ENCODE peak calls at places on chromosomes 12 and 14, in six cellular contexts. C is sigmoid colon, Q is lung, F is H9, M is mammary epithelial cell, Z is stomach. I is an unnamed sample.

GRCh38 chr12:95648990-95649791 is 97.9 kb upstream of the USP44 start:
- DNase-seq in Q (no peak), F (no peak), Z (no peak), M (peak), C (no peak), I (peak)

GRCh38 chr12:90974286-90974685 is 19.3 kb upstream of the CCER1 start:
- DNase-seq in C (no peak), Q (no peak), F (no peak), M (peak), Z (no peak), I (peak)

GRCh38 chr12:14810953-14811483 is 3.0 kb downstream of the SMCO3 start:
- DNase-seq in Z (no peak), M (peak), F (peak), Q (no peak), C (no peak), I (peak)

GRCh38 chr14:100304825-100305445 is 1.3 kb downstream of the SLC25A29 start:
- DNase-seq in F (peak), C (no peak), M (peak), Z (peak), Q (peak), I (peak)

GRCh38 chr14:75369506-75369905 is 58.3 kb upstream of the JDP2 start:
- DNase-seq in M (no peak), C (no peak), F (no peak), Z (no peak), Q (no peak), I (no peak)

GRCh38 chr14:73627033-73627432 is 14.7 kb downstream of the ACOT6 start:
- DNase-seq in M (no peak), F (no peak), Q (no peak), C (no peak), Z (no peak), I (no peak)

GRCh38 chr12:42326466-42327226 is 679 bp downstream of the PPHLN1 start:
- DNase-seq in Z (no peak), M (peak), F (no peak), C (no peak), Q (no peak), I (peak)

GRCh38 chr14:81986005-81986404 is 452.4 kb upstream of the SEL1L start:
- DNase-seq in C (no peak), Z (no peak), M (no peak), Q (no peak), F (no peak), I (no peak)

GRCh38 chr12:110107369-110108281 is 16.5 kb upstream of the IFT81 start:
- DNase-seq in Z (no peak), M (peak), Q (peak), F (no peak), C (peak), I (peak)

GRCh38 chr12:1054103-1054838 is 63.2 kb downstream of the ERC1 start:
- DNase-seq in C (no peak), Q (no peak), M (no peak), F (no peak), Z (no peak), I (no peak)

GRCh38 chr14:66955159-66955558 is 234.1 kb upstream of the GARIN2 start:
- DNase-seq in Q (no peak), M (no peak), C (no peak), Z (no peak), F (no peak), I (no peak)

GRCh38 chr12:51419473-51420228 is 5.0 kb upstream of the SLC4A8 start:
- DNase-seq in C (no peak), F (peak), Z (no peak), Q (no peak), M (no peak), I (no peak)

GRCh38 chr14:104362761-104363605 is 216.6 kb upstream of the C14orf180 start:
- DNase-seq in Z (no peak), M (no peak), C (peak), F (no peak), Q (no peak), I (no peak)

GRCh38 chr12:130087222-130087621 is 75.0 kb upstream of the FZD10 start:
- DNase-seq in C (no peak), M (no peak), Z (no peak), Q (no peak), F (no peak), I (no peak)

GRCh38 chr14:68707496-68707895 is 85.4 kb downstream of the ZFP36L1 start:
- DNase-seq in M (no peak), F (no peak), Q (no peak), C (no peak), Z (no peak), I (no peak)

GRCh38 chr12:123223241-123223668 is 9.7 kb downstream of the MPHOSPH9 start:
- DNase-seq in Q (no peak), Z (no peak), F (no peak), M (no peak), C (no peak), I (no peak)

GRCh38 chr12:116534341-116535121 is 24.6 kb upstream of the MAP1LC3B2 start:
- DNase-seq in M (no peak), F (peak), C (peak), Z (no peak), Q (no peak), I (no peak)

GRCh38 chr14:63178912-63179311 is 25.3 kb upstream of the RHOJ start:
- DNase-seq in M (peak), Q (no peak), Z (no peak), C (no peak), F (no peak), I (peak)

GRCh38 chr14:63179383-63179782 is 24.9 kb upstream of the RHOJ start:
- DNase-seq in C (no peak), M (peak), Q (no peak), Z (no peak), F (no peak), I (no peak)

GRCh38 chr14:63182967-63183366 is 21.3 kb upstream of the RHOJ start:
- DNase-seq in Z (no peak), Q (no peak), C (no peak), M (no peak), F (no peak), I (no peak)

GRCh38 chr14:63175531-63175930 is 28.7 kb upstream of the RHOJ start:
- DNase-seq in Q (no peak), F (no peak), M (no peak), C (no peak), Z (no peak), I (no peak)

GRCh38 chr14:63180017-63180416 is 24.2 kb upstream of the RHOJ start:
- DNase-seq in Q (no peak), F (no peak), C (peak), Z (no peak), M (no peak), I (no peak)
- H3K27ac ChIP-seq in Q (no peak), F (no peak), C (peak), Z (no peak), M (peak), I (peak)

DNA sequence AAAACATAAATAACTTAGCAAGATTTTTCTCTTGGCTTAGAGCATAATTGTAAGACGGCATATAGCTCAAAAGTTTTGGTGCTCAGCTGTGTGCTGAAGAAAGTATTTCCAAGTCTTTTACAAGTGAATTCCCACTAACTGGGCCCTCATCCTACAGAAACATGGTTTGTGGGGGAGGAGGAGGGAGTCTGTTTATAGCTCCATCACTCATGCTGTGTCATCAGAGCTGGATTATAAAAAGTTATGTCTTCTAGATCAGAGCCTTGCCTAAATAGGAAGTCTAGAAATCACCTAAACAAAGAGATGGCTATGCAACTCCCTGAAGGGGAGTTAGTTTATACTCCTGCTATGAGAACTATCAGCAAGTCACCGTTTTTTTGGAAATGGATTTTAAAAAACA is 65.9 kb upstream of the OTOGL start:
- DNase-seq in C (no peak), F (no peak), M (peak), Z (no peak), Q (no peak), I (peak)
- TF ChIP-seq CTCF in C (no peak), F (no peak), M (no peak), Z (no peak), Q (no peak), I (no peak)

GRCh38 chr14:69941768-69942742 is 62.8 kb downstream of the SMOC1 start:
- DNase-seq in M (no peak), Q (no peak), C (no peak), Z (no peak), F (no peak), I (no peak)

GRCh38 chr14:69938751-69939150 is 59.5 kb downstream of the SMOC1 start:
- DNase-seq in M (no peak), Q (no peak), F (no peak), C (no peak), Z (no peak), I (no peak)

GRCh38 chr14:69932391-69932790 is 53.2 kb downstream of the SMOC1 start:
- DNase-seq in Q (no peak), F (no peak), Z (no peak), C (no peak), M (no peak), I (no peak)

GRCh38 chr14:69933623-69934275 is 54.5 kb downstream of the SMOC1 start:
- DNase-seq in Q (no peak), F (no peak), M (no peak), Z (no peak), C (no peak), I (no peak)

DNA sequence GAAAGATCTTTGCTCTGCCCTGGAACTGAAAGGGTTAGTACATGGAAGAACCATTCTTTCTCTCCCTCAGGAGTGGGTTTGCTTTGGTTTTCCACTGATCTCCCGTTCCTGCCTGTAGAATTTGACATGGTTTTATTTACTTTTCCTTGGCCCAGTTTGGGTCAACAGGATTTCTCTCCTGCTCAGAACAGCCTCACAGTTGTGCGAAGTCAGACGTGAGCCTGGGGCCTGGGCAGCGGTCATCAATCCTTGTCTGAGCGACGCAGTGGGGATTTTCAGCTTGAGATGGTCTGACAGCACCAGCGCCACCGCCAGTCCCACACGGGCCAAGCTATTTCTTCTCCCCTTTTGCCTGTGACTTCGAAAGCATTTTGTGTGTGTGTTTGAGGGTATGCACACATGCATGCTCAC is 58.2 kb downstream of the SMOC1 start:
- DNase-seq in Q (no peak), C (no peak), M (no peak), F (no peak), Z (no peak), I (no peak)
- H3K27ac ChIP-seq in Q (no peak), C (no peak), M (no peak), F (no peak), Z (peak), I (no peak)

GRCh38 chr12:52756281-52756960 is 20.7 kb downstream of the KRT76 start:
- DNase-seq in Q (no peak), C (no peak), Z (no peak), F (no peak), M (no peak), I (no peak)

GRCh38 chr12:52753283-52753682 is 23.9 kb downstream of the KRT76 start:
- DNase-seq in F (no peak), M (no peak), Z (no peak), Q (no peak), C (no peak), I (no peak)

GRCh38 chr12:52757449-52758176 is 19.5 kb downstream of the KRT76 start:
- DNase-seq in M (no peak), Q (no peak), C (no peak), F (no peak), Z (no peak), I (no peak)

GRCh38 chr12:52754135-52754534 is 23.0 kb downstream of the KRT76 start:
- DNase-seq in M (no peak), Z (no peak), C (no peak), Q (no peak), F (no peak), I (no peak)

GRCh38 chr12:52755533-52755932 is 21.6 kb downstream of the KRT76 start:
- DNase-seq in C (no peak), F (no peak), M (no peak), Q (no peak), Z (no peak), I (no peak)
- TF ChIP-seq CTCF in C (no peak), F (no peak), M (no peak), Q (no peak), Z (no peak), I (no peak)

DNA sequence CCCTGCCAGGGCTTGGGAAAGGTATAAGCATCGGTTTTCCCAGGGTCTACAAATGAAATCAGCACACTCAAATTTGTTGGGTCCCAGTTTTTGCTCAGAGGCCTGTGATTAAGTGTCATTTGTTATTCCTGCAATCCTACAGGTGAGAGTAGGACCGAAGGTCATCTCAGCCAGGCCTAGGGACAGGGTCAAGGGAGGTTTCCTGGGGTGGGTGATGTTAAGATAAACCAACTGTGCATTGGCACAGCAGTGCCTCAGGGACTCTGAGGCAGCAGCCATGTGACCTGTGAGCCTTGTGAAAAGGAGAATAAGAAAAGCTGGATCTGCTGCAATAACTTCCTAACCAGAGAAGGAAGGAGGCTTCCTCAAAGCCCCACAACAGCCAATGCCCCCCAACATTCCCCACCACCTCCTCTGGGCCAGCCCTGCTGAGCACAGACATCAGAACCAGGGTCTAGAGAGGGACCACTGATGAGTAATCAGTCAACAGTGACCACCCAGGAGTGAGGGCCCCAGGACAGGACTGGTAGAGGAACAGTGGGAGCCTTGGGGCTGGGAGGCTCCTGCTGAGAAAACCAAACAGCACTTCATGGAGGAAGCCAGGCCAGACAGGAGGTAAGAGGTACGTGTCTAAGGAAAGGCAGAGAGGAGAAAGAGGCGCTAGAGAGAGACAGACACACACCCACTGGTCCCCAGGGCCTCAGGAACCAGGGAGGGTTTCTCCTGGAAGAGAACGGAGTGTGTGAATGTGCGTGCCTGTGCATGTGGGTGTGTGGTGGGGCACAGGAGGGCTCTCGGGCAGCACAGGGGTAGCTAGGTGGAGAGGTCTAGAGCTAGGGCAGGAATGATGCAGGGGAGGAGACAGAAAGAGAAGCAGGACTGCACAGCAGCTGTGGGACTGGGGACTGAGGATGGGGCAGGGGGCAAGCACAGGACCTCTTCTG is 82.4 kb downstream of the ITPK1 start:
- DNase-seq in C (no peak), F (no peak), Q (no peak), Z (no peak), M (no peak), I (no peak)
- H3K27ac ChIP-seq in C (peak), F (no peak), Q (no peak), Z (no peak), M (no peak), I (peak)

GRCh38 chr14:20683896-20684661 is at the start of gene RNASE4:
- DNase-seq in Q (peak), F (peak), Z (peak), M (peak), C (peak), I (peak)

GRCh38 chr14:20684662-20685456 is 499 bp downstream of the RNASE4 start:
- DNase-seq in Q (peak), M (peak), C (peak), F (peak), Z (peak), I (peak)

GRCh38 chr14:20682127-20682434 is 2.3 kb upstream of the RNASE4 start:
- DNase-seq in Q (no peak), M (no peak), C (no peak), Z (peak), F (no peak), I (no peak)

GRCh38 chr14:20682435-20683124 is 1.8 kb upstream of the RNASE4 start:
- DNase-seq in Q (peak), M (peak), C (peak), F (peak), Z (peak), I (peak)

GRCh38 chr14:20683125-20683895 is 1.1 kb upstream of the RNASE4 start:
- DNase-seq in M (peak), Z (peak), F (peak), Q (peak), C (peak), I (peak)
- TF ChIP-seq CTCF in M (no peak), Z (no peak), F (no peak), Q (no peak), C (no peak), I (no peak)

DNA sequence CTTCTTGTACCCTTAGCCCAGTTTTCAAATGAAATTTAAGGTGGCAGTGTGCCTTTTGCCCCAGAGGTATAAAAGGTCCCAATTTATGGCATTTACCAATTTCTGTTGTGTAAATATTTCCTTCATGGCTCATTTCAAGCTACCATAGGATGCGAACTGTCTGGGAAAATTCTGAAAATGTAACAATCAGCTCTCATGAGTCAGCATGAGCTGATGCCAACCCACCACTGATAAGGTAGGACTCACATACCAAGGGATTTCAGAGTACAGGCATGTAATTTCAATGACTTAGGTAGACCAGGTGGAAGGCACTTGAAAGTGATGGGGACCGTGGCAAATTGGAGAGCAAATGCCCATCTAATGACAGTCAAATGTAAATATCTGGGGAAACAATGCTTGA is 169.5 kb downstream of the TTC8 start:
- DNase-seq in Q (no peak), Z (no peak), M (peak), F (no peak), C (no peak), I (peak)
- H3K27ac ChIP-seq in Q (no peak), Z (no peak), M (no peak), F (no peak), C (no peak), I (no peak)